ENCODE peak calls at places on chromosomes 12 and 14, in five cellular contexts. One of them, this sample, is unnamed.

GRCh38 chr12:88266851-88267360 is 124.8 kb downstream of the TMTC3 start:
- DNase-seq in kidney: no peak
- DNase-seq in mesenchymal stem cell: peak
- DNase-seq in GM23248: peak
- DNase-seq in PC-3: no peak
- DNase-seq in this sample: no peak

GRCh38 chr12:90102957-90103652 is 394.5 kb upstream of the ATP2B1 start:
- DNase-seq in kidney: no peak
- DNase-seq in mesenchymal stem cell: peak
- DNase-seq in GM23248: peak
- DNase-seq in PC-3: peak
- DNase-seq in this sample: no peak

GRCh38 chr12:54210400-54210790 is 21.6 kb upstream of the SMUG1 start:
- DNase-seq in kidney: peak
- DNase-seq in mesenchymal stem cell: no peak
- DNase-seq in GM23248: no peak
- DNase-seq in PC-3: no peak
- DNase-seq in this sample: peak

GRCh38 chr14:37232907-37233481 is 35.3 kb downstream of the MIPOL1 start:
- DNase-seq in kidney: no peak
- DNase-seq in mesenchymal stem cell: peak
- DNase-seq in GM23248: peak
- DNase-seq in PC-3: peak
- DNase-seq in this sample: no peak

GRCh38 chr12:94656556-94656955 is 6.2 kb upstream of the TMCC3 start:
- DNase-seq in kidney: no peak
- DNase-seq in mesenchymal stem cell: no peak
- DNase-seq in GM23248: no peak
- DNase-seq in PC-3: no peak
- DNase-seq in this sample: no peak

GRCh38 chr14:74516451-74517155 is 23.0 kb downstream of the ISCA2 start:
- DNase-seq in kidney: peak
- DNase-seq in mesenchymal stem cell: peak
- DNase-seq in GM23248: peak
- DNase-seq in PC-3: peak
- DNase-seq in this sample: peak

GRCh38 chr12:128190614-128191013 is 76.4 kb upstream of the TMEM132C start:
- DNase-seq in kidney: no peak
- DNase-seq in mesenchymal stem cell: no peak
- DNase-seq in GM23248: no peak
- DNase-seq in PC-3: peak
- DNase-seq in this sample: peak

GRCh38 chr12:31353730-31354708 is 28.1 kb upstream of the SINHCAF start:
- DNase-seq in kidney: no peak
- DNase-seq in mesenchymal stem cell: no peak
- DNase-seq in GM23248: no peak
- DNase-seq in PC-3: no peak
- DNase-seq in this sample: no peak

GRCh38 chr14:57533214-57533613 is 39.6 kb upstream of the CCDC198 start:
- DNase-seq in kidney: no peak
- DNase-seq in mesenchymal stem cell: peak
- DNase-seq in GM23248: peak
- DNase-seq in PC-3: peak
- DNase-seq in this sample: peak

DNA sequence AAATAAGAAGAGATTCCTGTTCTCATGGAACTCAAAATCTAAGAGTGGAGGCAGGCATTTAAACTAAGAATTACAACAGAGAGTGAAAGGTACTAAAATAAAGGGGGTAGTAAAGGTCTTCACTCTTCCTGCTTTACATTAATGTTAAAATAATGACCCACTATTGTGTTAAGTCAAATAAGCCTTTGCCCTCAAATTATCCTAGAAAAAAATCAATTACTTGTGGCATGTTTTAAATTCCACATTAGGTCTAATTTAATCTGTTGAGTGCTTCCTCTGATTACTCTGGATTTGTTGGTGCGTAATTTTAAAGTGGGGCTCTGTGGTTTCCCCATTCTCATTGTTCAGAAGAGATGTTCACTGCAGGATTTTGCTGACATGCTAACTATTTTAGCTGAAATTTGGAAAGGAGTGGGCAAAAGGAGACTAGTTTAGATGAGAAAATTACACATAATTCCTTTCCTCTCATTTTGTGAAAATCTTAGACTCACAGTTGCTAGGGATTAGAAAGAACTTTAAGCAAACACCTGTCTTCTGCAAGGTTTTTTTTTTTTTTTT is 35.5 kb downstream of the BTG1 start:
- DNase-seq in kidney: no peak
- DNase-seq in mesenchymal stem cell: no peak
- DNase-seq in GM23248: no peak
- DNase-seq in PC-3: no peak
- DNase-seq in this sample: no peak
- H3K27ac ChIP-seq in kidney: no peak
- H3K27ac ChIP-seq in mesenchymal stem cell: no peak
- H3K27ac ChIP-seq in GM23248: no peak
- H3K27ac ChIP-seq in PC-3: no peak
- H3K27ac ChIP-seq in this sample: no peak

DNA sequence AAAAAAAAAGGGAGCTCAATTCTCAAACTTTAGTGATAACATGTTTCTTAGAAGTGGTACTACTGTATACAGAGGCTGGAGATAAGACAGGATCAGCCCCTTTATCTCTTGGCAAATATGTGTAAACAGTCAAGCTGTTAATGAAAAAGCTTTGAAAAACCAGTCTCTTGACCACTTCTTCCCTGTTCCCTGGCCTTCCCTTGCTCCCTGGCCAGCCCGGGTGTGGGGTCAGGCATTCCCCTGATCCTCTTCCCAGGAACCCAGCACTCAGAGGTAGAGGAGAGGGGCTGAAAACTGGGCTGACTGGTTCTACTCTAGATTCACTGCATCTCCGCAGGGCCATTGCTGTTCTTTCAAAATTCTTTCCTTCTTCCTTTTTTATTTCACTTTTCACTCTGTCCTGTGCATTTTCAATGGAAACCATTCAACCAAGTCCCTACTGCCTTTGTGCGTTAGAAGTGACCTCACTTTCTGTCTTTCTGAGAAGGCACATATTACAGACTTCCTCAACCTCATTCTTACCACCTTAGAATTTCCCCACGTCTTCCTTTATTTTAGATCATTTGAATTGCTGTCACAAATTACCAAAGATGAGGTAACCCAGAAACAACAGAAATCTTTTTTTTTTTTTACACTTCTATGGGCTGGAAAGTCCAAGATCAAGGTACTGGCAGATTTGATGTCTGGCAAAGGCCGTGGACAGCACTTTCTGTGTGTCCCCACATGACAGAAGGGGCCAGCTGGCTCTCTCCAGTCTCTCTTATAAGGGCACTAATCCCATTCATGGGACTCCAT is 5.7 kb downstream of the GNG2 start:
- DNase-seq in kidney: no peak
- DNase-seq in mesenchymal stem cell: no peak
- DNase-seq in GM23248: no peak
- DNase-seq in PC-3: no peak
- DNase-seq in this sample: peak
- H3K9ac ChIP-seq in kidney: no peak
- H3K9ac ChIP-seq in mesenchymal stem cell: no peak
- H3K9ac ChIP-seq in GM23248: no peak
- H3K9ac ChIP-seq in PC-3: no peak
- H3K9ac ChIP-seq in this sample: no peak

GRCh38 chr14:70280931-70281330 is 78.6 kb downstream of the COX16 start:
- DNase-seq in kidney: no peak
- DNase-seq in mesenchymal stem cell: no peak
- DNase-seq in GM23248: no peak
- DNase-seq in PC-3: no peak
- DNase-seq in this sample: no peak

GRCh38 chr14:70278281-70278680 is 81.2 kb downstream of the COX16 start:
- DNase-seq in kidney: no peak
- DNase-seq in mesenchymal stem cell: no peak
- DNase-seq in GM23248: no peak
- DNase-seq in PC-3: no peak
- DNase-seq in this sample: no peak

GRCh38 chr14:70281938-70282337 is 77.5 kb downstream of the COX16 start:
- DNase-seq in kidney: no peak
- DNase-seq in mesenchymal stem cell: no peak
- DNase-seq in GM23248: no peak
- DNase-seq in PC-3: no peak
- DNase-seq in this sample: no peak

GRCh38 chr14:70282666-70283065 is 76.8 kb downstream of the COX16 start:
- DNase-seq in kidney: no peak
- DNase-seq in mesenchymal stem cell: no peak
- DNase-seq in GM23248: no peak
- DNase-seq in PC-3: no peak
- DNase-seq in this sample: no peak
- H3K4me3 ChIP-seq in kidney: no peak
- H3K4me3 ChIP-seq in mesenchymal stem cell: no peak
- H3K4me3 ChIP-seq in GM23248: no peak
- H3K4me3 ChIP-seq in PC-3: no peak
- H3K4me3 ChIP-seq in this sample: no peak

DNA sequence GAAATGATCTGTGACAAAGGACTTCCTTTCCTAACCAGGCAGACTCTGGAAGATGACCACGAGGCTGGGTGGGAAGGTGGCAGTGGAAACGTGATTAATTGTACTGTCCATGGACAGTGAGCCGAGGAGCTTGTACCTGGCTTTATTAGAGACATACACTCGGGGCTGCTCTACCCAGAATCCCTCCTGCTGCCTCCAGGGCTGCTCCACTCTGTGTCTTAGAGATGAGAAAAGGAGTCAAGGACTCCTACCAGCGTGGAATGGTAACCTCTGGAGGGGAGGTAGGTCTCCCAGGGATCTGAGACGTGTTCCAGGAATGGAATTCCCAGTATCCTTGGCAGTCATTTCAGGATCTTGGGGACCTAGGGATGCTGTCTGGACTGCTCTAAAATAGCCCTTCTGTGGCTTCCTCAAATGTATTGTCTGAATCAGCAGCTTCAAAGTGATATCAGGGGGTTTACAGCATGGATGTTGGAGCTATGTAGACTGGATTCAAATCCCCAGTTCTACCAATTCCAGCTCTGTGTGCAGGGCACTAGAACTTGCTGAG is 237.8 kb downstream of the CACNA1C start:
- DNase-seq in kidney: no peak
- DNase-seq in mesenchymal stem cell: no peak
- DNase-seq in GM23248: no peak
- DNase-seq in PC-3: no peak
- DNase-seq in this sample: peak
- H3K27ac ChIP-seq in kidney: no peak
- H3K27ac ChIP-seq in mesenchymal stem cell: no peak
- H3K27ac ChIP-seq in GM23248: no peak
- H3K27ac ChIP-seq in PC-3: no peak
- H3K27ac ChIP-seq in this sample: no peak

GRCh38 chr12:3882896-3883564 is 9.8 kb upstream of the PARP11 start:
- DNase-seq in kidney: no peak
- DNase-seq in mesenchymal stem cell: peak
- DNase-seq in GM23248: peak
- DNase-seq in PC-3: peak
- DNase-seq in this sample: no peak

GRCh38 chr12:3888654-3889053 is 15.5 kb upstream of the PARP11 start:
- DNase-seq in kidney: no peak
- DNase-seq in mesenchymal stem cell: no peak
- DNase-seq in GM23248: no peak
- DNase-seq in PC-3: no peak
- DNase-seq in this sample: no peak

GRCh38 chr12:3884671-3885070 is 11.5 kb upstream of the PARP11 start:
- DNase-seq in kidney: no peak
- DNase-seq in mesenchymal stem cell: no peak
- DNase-seq in GM23248: no peak
- DNase-seq in PC-3: no peak
- DNase-seq in this sample: peak

GRCh38 chr12:3882396-3882795 is 9.2 kb upstream of the PARP11 start:
- DNase-seq in kidney: no peak
- DNase-seq in mesenchymal stem cell: no peak
- DNase-seq in GM23248: no peak
- DNase-seq in PC-3: no peak
- DNase-seq in this sample: no peak

GRCh38 chr12:3885179-3886094 is 12.2 kb upstream of the PARP11 start:
- DNase-seq in kidney: no peak
- DNase-seq in mesenchymal stem cell: peak
- DNase-seq in GM23248: peak
- DNase-seq in PC-3: peak
- DNase-seq in this sample: peak
- H3K9ac ChIP-seq in kidney: no peak
- H3K9ac ChIP-seq in mesenchymal stem cell: peak
- H3K9ac ChIP-seq in GM23248: peak
- H3K9ac ChIP-seq in PC-3: no peak
- H3K9ac ChIP-seq in this sample: no peak

GRCh38 chr12:68612675-68613074 is 2.0 kb downstream of the RAP1B start:
- DNase-seq in kidney: no peak
- DNase-seq in mesenchymal stem cell: no peak
- DNase-seq in GM23248: no peak
- DNase-seq in PC-3: no peak
- DNase-seq in this sample: no peak
- H3K4me3 ChIP-seq in kidney: peak
- H3K4me3 ChIP-seq in mesenchymal stem cell: peak
- H3K4me3 ChIP-seq in GM23248: peak
- H3K4me3 ChIP-seq in PC-3: peak
- H3K4me3 ChIP-seq in this sample: peak